ENCODE peak calls at places on chromosomes 2 and 18, in five cellular contexts. D is GM23248; V is esophagus squamous epithelium; S is activated naive CD4-positive, alpha-beta T cell treated with Interleukin-2 at 50 U/mL for 16 hours; O is GM12865. X is an unnamed sample.

GRCh38 chr18:48037481-48038271 is 107.2 kb upstream of the SMAD2 start:
- DNase-seq in D (peak; percentile 20), V (no peak), S (no peak), O (no peak), X (no peak)

GRCh38 chr2:10882568-10882967 is 29.2 kb upstream of the KCNF1 start:
- DNase-seq in D (no peak), V (no peak), S (no peak), O (no peak), X (no peak)

GRCh38 chr2:216083464-216084279 is 2.0 kb downstream of the TMEM169 start:
- DNase-seq in D (peak; percentile 49), V (no peak), S (no peak), O (no peak), X (no peak)

GRCh38 chr2:11872247-11872947 is 126.0 kb downstream of the LPIN1 start:
- DNase-seq in D (no peak), V (no peak), S (no peak), O (peak; percentile 72), X (no peak)

GRCh38 chr18:58051765-58052460 is 7.9 kb downstream of the NEDD4L start:
- DNase-seq in D (peak; percentile 43), V (no peak), S (no peak), O (peak; percentile 25), X (no peak)

GRCh38 chr18:39596891-39597290 is 2031.3 kb upstream of the CELF4 start:
- DNase-seq in D (no peak), V (no peak), S (no peak), O (no peak), X (no peak)

GRCh38 chr2:74301262-74301661 is 42.0 kb downstream of the SLC4A5 start:
- DNase-seq in D (no peak), V (no peak), S (no peak), O (no peak), X (no peak)

GRCh38 chr2:127807678-127808353 is 3.2 kb downstream of the WDR33 start:
- DNase-seq in D (peak; percentile 25), V (no peak), S (no peak), O (no peak), X (no peak)